ENCODE peak calls at places on chromosomes 11 and 22, in seven cellular contexts. One of them, this sample, is unnamed.

GRCh38 chr11:111097191-111097590 is 148.3 kb upstream of the POU2AF2 start:
- DNase-seq in SK-N-SH: no peak
- DNase-seq in HepG2: peak; percentile 5
- DNase-seq in HCT116: peak; percentile 3
- DNase-seq in GM12878: no peak
- DNase-seq in K562: peak; percentile 11
- DNase-seq in H1: no peak
- DNase-seq in this sample: no peak

GRCh38 chr11:121722431-121723256 is 269.9 kb upstream of the SORL1-AS1 start:
- DNase-seq in GM12878: no peak
- DNase-seq in H1: peak; percentile 76
- DNase-seq in K562: no peak
- DNase-seq in SK-N-SH: peak; percentile 82
- DNase-seq in HCT116: no peak
- DNase-seq in HepG2: peak; percentile 87
- DNase-seq in this sample: no peak

GRCh38 chr22:45516163-45516562 is 13.5 kb downstream of the FBLN1 start:
- DNase-seq in GM12878: no peak
- DNase-seq in H1: no peak
- DNase-seq in HCT116: no peak
- DNase-seq in SK-N-SH: peak; percentile 73
- DNase-seq in HepG2: no peak
- DNase-seq in K562: no peak
- DNase-seq in this sample: no peak

GRCh38 chr11:30816959-30817880 is 231.1 kb upstream of the MPPED2 start:
- DNase-seq in H1: no peak
- DNase-seq in HCT116: no peak
- DNase-seq in SK-N-SH: no peak
- DNase-seq in GM12878: no peak
- DNase-seq in K562: no peak
- DNase-seq in HepG2: no peak
- DNase-seq in this sample: no peak

GRCh38 chr22:49594078-49594477 is 233.6 kb downstream of the BRD1 start:
- DNase-seq in GM12878: no peak
- DNase-seq in HCT116: no peak
- DNase-seq in K562: no peak
- DNase-seq in H1: no peak
- DNase-seq in HepG2: no peak
- DNase-seq in SK-N-SH: no peak
- DNase-seq in this sample: no peak

GRCh38 chr22:38316340-38317236 is 645 bp downstream of the CSNK1E start:
- DNase-seq in H1: peak; percentile 66
- DNase-seq in HepG2: no peak
- DNase-seq in HCT116: no peak
- DNase-seq in SK-N-SH: peak; percentile 79
- DNase-seq in K562: peak; percentile 51
- DNase-seq in GM12878: no peak
- DNase-seq in this sample: no peak

GRCh38 chr11:99446400-99446799 is 425.7 kb downstream of the CNTN5 start:
- DNase-seq in K562: no peak
- DNase-seq in H1: no peak
- DNase-seq in GM12878: no peak
- DNase-seq in SK-N-SH: no peak
- DNase-seq in HepG2: no peak
- DNase-seq in HCT116: no peak
- DNase-seq in this sample: no peak

GRCh38 chr11:116736763-116737162 is 36.0 kb downstream of the BUD13 start:
- DNase-seq in K562: peak; percentile 56
- DNase-seq in HepG2: peak; percentile 60
- DNase-seq in H1: peak; percentile 45
- DNase-seq in SK-N-SH: no peak
- DNase-seq in HCT116: peak; percentile 15
- DNase-seq in GM12878: no peak
- DNase-seq in this sample: no peak

GRCh38 chr22:50500452-50500851 is 7.0 kb downstream of the LMF2 start:
- DNase-seq in H1: no peak
- DNase-seq in SK-N-SH: no peak
- DNase-seq in GM12878: no peak
- DNase-seq in K562: no peak
- DNase-seq in HCT116: no peak
- DNase-seq in HepG2: no peak
- DNase-seq in this sample: no peak

GRCh38 chr11:107928046-107928766 is at the start of gene RAB39A:
- DNase-seq in HCT116: peak; percentile 90
- DNase-seq in HepG2: peak; percentile 21
- DNase-seq in GM12878: peak; percentile 95
- DNase-seq in K562: peak; percentile 93
- DNase-seq in SK-N-SH: peak; percentile 99
- DNase-seq in H1: peak; percentile 96
- DNase-seq in this sample: peak; percentile 84

GRCh38 chr11:95922536-95923440 is 1.1 kb downstream of the MTMR2 start:
- DNase-seq in GM12878: no peak
- DNase-seq in K562: peak; percentile 23
- DNase-seq in HCT116: no peak
- DNase-seq in H1: no peak
- DNase-seq in HepG2: no peak
- DNase-seq in SK-N-SH: no peak
- DNase-seq in this sample: no peak

GRCh38 chr11:102762414-102762813 is 18.0 kb downstream of the MMP10 start:
- DNase-seq in SK-N-SH: no peak
- DNase-seq in K562: no peak
- DNase-seq in GM12878: no peak
- DNase-seq in HCT116: no peak
- DNase-seq in HepG2: no peak
- DNase-seq in H1: no peak
- DNase-seq in this sample: no peak

GRCh38 chr11:20047755-20048154 is 112.5 kb downstream of the DBX1 start:
- DNase-seq in SK-N-SH: no peak
- DNase-seq in K562: no peak
- DNase-seq in GM12878: no peak
- DNase-seq in HepG2: no peak
- DNase-seq in HCT116: no peak
- DNase-seq in H1: no peak
- DNase-seq in this sample: no peak

GRCh38 chr11:74842967-74843366 is 94.3 kb downstream of the RNF169 start:
- DNase-seq in H1: peak; percentile 54
- DNase-seq in HepG2: no peak
- DNase-seq in GM12878: no peak
- DNase-seq in SK-N-SH: no peak
- DNase-seq in K562: no peak
- DNase-seq in HCT116: no peak
- DNase-seq in this sample: no peak

GRCh38 chr11:133720951-133721350 is 124.4 kb downstream of the SPATA19 start:
- DNase-seq in GM12878: no peak
- DNase-seq in K562: no peak
- DNase-seq in HCT116: no peak
- DNase-seq in SK-N-SH: no peak
- DNase-seq in HepG2: no peak
- DNase-seq in H1: no peak
- DNase-seq in this sample: no peak

GRCh38 chr11:83097671-83098070 is 26.0 kb upstream of the RAB30 start:
- DNase-seq in HepG2: no peak
- DNase-seq in GM12878: no peak
- DNase-seq in HCT116: no peak
- DNase-seq in SK-N-SH: no peak
- DNase-seq in K562: no peak
- DNase-seq in H1: no peak
- DNase-seq in this sample: no peak

GRCh38 chr11:102026975-102027374 is 20.3 kb upstream of the CFAP300 start:
- DNase-seq in SK-N-SH: no peak
- DNase-seq in H1: no peak
- DNase-seq in HCT116: no peak
- DNase-seq in HepG2: no peak
- DNase-seq in GM12878: no peak
- DNase-seq in K562: no peak
- DNase-seq in this sample: no peak

GRCh38 chr11:126197277-126197939 is 14.0 kb downstream of the RPUSD4 start:
- DNase-seq in GM12878: no peak
- DNase-seq in SK-N-SH: no peak
- DNase-seq in K562: no peak
- DNase-seq in H1: no peak
- DNase-seq in HepG2: no peak
- DNase-seq in HCT116: no peak
- DNase-seq in this sample: no peak

GRCh38 chr11:61061081-61061826 is 41.0 kb upstream of the CD5 start:
- DNase-seq in K562: peak; percentile 18
- DNase-seq in GM12878: peak; percentile 97
- DNase-seq in SK-N-SH: no peak
- DNase-seq in HepG2: no peak
- DNase-seq in HCT116: peak; percentile 6
- DNase-seq in H1: no peak
- DNase-seq in this sample: no peak

GRCh38 chr22:35074583-35074982 is 8.6 kb downstream of the ISX start:
- DNase-seq in K562: no peak
- DNase-seq in HCT116: no peak
- DNase-seq in SK-N-SH: no peak
- DNase-seq in HepG2: no peak
- DNase-seq in GM12878: no peak
- DNase-seq in H1: no peak
- DNase-seq in this sample: no peak

GRCh38 chr22:35071784-35072183 is 5.8 kb downstream of the ISX start:
- DNase-seq in SK-N-SH: no peak
- DNase-seq in H1: no peak
- DNase-seq in HCT116: no peak
- DNase-seq in HepG2: no peak
- DNase-seq in K562: no peak
- DNase-seq in GM12878: no peak
- DNase-seq in this sample: no peak

GRCh38 chr22:35066768-35067167 is 810 bp downstream of the ISX start:
- DNase-seq in K562: no peak
- DNase-seq in HCT116: no peak
- DNase-seq in H1: no peak
- DNase-seq in HepG2: no peak
- DNase-seq in GM12878: no peak
- DNase-seq in SK-N-SH: no peak
- DNase-seq in this sample: no peak

GRCh38 chr22:35072939-35073338 is 7.0 kb downstream of the ISX start:
- DNase-seq in GM12878: no peak
- DNase-seq in HCT116: no peak
- DNase-seq in K562: peak; percentile 7
- DNase-seq in H1: no peak
- DNase-seq in SK-N-SH: no peak
- DNase-seq in HepG2: no peak
- DNase-seq in this sample: no peak

GRCh38 chr22:35070451-35071093 is 4.6 kb downstream of the ISX start:
- DNase-seq in H1: no peak
- DNase-seq in K562: no peak
- DNase-seq in HepG2: no peak
- DNase-seq in SK-N-SH: no peak
- DNase-seq in GM12878: no peak
- DNase-seq in HCT116: no peak
- DNase-seq in this sample: no peak
- TF ChIP-seq POLR2AphosphoS5 in H1: no peak
- TF ChIP-seq POLR2AphosphoS5 in K562: no peak
- TF ChIP-seq POLR2AphosphoS5 in HepG2: no peak
- TF ChIP-seq POLR2AphosphoS5 in SK-N-SH: no peak
- TF ChIP-seq POLR2AphosphoS5 in GM12878: no peak
- TF ChIP-seq POLR2AphosphoS5 in HCT116: no peak
- TF ChIP-seq POLR2AphosphoS5 in this sample: no peak

GRCh38 chr11:43942651-43943356 is 367 bp downstream of the C11orf96 start:
- DNase-seq in H1: peak; percentile 71
- DNase-seq in HepG2: no peak
- DNase-seq in K562: peak; percentile 51
- DNase-seq in SK-N-SH: peak; percentile 61
- DNase-seq in HCT116: no peak
- DNase-seq in GM12878: no peak
- DNase-seq in this sample: no peak
- H3K4me3 ChIP-seq in H1: peak overlapping the region; percentile 52
- H3K4me3 ChIP-seq in HepG2: peak overlapping the region; percentile 64
- H3K4me3 ChIP-seq in K562: peak overlapping the region; percentile 57
- H3K4me3 ChIP-seq in SK-N-SH: peak overlapping the region; percentile 53
- H3K4me3 ChIP-seq in HCT116: no peak overlapping the region
- H3K4me3 ChIP-seq in GM12878: peak overlapping the region; percentile 41
- H3K4me3 ChIP-seq in this sample: peak overlapping the region; percentile 30

DNA sequence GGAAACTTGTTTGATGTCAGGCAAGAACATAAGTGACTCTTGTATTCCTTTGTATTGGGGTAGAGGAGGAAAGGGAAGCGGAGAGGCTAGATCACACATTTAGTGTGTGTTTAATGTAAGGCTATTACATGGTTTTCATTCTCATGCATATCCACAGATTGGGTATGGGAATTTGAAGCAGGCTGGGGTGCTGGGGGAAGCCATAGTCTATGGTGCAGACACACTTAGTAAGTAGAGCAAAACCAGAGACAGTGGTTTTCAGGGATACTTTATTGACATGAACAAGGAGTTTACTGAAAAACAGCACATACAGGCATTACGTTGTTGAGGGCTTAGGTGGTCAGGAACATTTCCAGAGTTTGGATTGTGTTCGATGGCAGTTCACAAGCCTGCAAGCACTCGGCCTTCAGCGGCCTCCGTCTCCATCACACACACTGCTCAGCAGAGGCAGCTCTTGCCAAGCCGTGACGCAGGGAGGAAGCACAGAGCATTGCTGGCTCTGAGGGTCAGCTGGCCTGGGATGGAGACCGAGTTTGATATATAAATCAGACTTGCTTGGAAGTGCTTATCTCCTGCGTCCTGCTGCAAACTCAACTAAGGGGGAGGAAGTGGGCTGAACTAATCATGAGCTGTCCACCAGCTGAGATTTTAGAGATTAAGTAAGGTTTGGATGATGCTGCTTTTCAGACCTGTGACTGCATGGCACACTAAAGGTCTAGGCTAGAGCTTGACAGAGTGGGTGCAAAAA is 25.3 kb downstream of the SCN3B start:
- DNase-seq in H1: no peak
- DNase-seq in HepG2: no peak
- DNase-seq in K562: peak; percentile 15
- DNase-seq in HCT116: no peak
- DNase-seq in SK-N-SH: peak; percentile 74
- DNase-seq in GM12878: no peak
- DNase-seq in this sample: no peak
- TF ChIP-seq SIN3A in H1: no peak
- TF ChIP-seq SIN3A in HepG2: no peak
- TF ChIP-seq SIN3A in K562: no peak
- TF ChIP-seq SIN3A in HCT116: no peak
- TF ChIP-seq SIN3A in SK-N-SH: peak; percentile 54
- TF ChIP-seq SIN3A in GM12878: no peak
- TF ChIP-seq SIN3A in this sample: no peak

DNA sequence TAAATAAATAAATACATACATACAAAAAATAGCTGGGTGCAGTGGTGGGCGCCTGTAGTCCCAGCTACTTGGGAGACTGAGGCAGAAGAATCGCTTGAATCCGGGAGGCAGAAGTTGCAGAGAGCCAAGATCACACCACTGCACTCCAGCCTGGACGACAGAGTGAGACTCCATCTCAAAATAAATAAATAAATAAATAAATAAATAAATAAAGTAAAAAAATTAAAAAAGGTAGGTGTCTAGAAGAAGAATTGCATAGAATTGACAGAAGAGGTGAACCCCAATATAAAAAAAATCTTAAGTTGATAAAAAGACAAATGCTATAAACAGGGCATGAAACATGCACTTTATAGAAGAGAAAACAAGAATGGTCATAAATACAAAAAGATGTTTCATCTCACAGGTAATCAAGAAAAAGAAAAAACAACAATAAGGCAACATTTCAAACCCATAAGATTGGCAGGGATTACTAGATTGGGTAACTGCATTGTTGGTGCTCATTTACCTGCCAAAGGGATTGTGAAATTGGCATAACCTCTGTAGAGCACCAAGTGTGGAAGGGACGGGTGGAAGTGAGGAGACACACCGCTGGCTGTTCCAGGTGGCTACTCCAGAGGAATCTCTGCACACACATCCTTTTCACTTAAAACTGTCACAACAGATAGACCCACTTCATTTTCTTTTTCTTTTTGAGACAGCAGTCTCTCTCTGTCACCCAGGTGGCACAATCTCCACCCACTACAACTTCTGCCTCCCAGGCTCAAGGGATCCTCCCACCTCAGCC is 44.7 kb downstream of the NF2 start:
- DNase-seq in H1: no peak
- DNase-seq in SK-N-SH: no peak
- DNase-seq in HepG2: no peak
- DNase-seq in HCT116: no peak
- DNase-seq in GM12878: no peak
- DNase-seq in K562: no peak
- DNase-seq in this sample: no peak
- TF ChIP-seq POLR2AphosphoS5 in H1: no peak
- TF ChIP-seq POLR2AphosphoS5 in SK-N-SH: no peak
- TF ChIP-seq POLR2AphosphoS5 in HepG2: no peak
- TF ChIP-seq POLR2AphosphoS5 in HCT116: no peak
- TF ChIP-seq POLR2AphosphoS5 in GM12878: no peak
- TF ChIP-seq POLR2AphosphoS5 in K562: no peak
- TF ChIP-seq POLR2AphosphoS5 in this sample: no peak

This sample was measured in Panc1.